ENCODE peak calls at places on chromosome 7, in nine cellular contexts. K is HL-60, C is PC-9, N is HCT116, R is uterus, D is body of pancreas, A is transverse colon, U is fibroblast of the aortic adventitia, Y is fibroblast of lung. B is an unnamed sample.

GRCh38 chr7:50652400-50653115 is 87.4 kb upstream of the DDC start:
- DNase-seq in K (no peak), C (no peak), N (no peak), R (no peak), D (no peak), A (no peak), U (peak; percentile 52), Y (no peak), B (no peak)

GRCh38 chr7:151904270-151904669 is 27.4 kb upstream of the PRKAG2 start:
- DNase-seq in K (no peak), C (no peak), N (no peak), R (no peak), D (no peak), A (no peak), U (no peak), Y (no peak), B (no peak)

GRCh38 chr7:129829677-129830631 is 122.8 kb downstream of the UBE2H start:
- DNase-seq in K (no peak), C (peak; percentile 43), N (peak; percentile 66), R (peak; percentile 73), D (peak; percentile 70), A (peak; percentile 65), U (peak; percentile 91), Y (peak; percentile 84), B (peak; percentile 52)

GRCh38 chr7:139620676-139621344 is 97.3 kb downstream of the CLEC2L start:
- DNase-seq in K (peak; percentile 41), C (peak; percentile 65), N (peak; percentile 26), R (peak; percentile 31), D (peak; percentile 40), A (peak; percentile 49), U (peak; percentile 12), Y (peak; percentile 16), B (peak; percentile 19)

GRCh38 chr7:124480074-124480820 is 285.3 kb downstream of the GPR37 start:
- DNase-seq in K (no peak), C (no peak), N (no peak), R (no peak), D (no peak), A (no peak), U (no peak), Y (no peak), B (no peak)

GRCh38 chr7:134723904-134724303 is 55.5 kb upstream of the CALD1 start:
- DNase-seq in K (no peak), C (no peak), N (no peak), R (no peak), D (no peak), A (no peak), U (no peak), Y (peak; percentile 30), B (no peak)

GRCh38 chr7:158003441-158004122 is 584.0 kb downstream of the PTPRN2 start:
- DNase-seq in K (no peak), C (no peak), N (no peak), R (no peak), D (no peak), A (no peak), U (no peak), Y (no peak), B (no peak)

GRCh38 chr7:23864984-23865383 is 155.0 kb downstream of the STK31 start:
- DNase-seq in K (no peak), C (no peak), N (no peak), R (no peak), D (no peak), A (no peak), U (peak; percentile 82), Y (peak; percentile 86), B (no peak)

GRCh38 chr7:49852619-49853462 is 79.4 kb downstream of the VWC2 start:
- DNase-seq in K (peak; percentile 11), C (peak; percentile 35), N (peak; percentile 13), R (peak; percentile 29), D (peak; percentile 55), A (peak; percentile 24), U (peak; percentile 28), Y (peak; percentile 2), B (peak; percentile 16)

GRCh38 chr7:34928052-34928451 is 109.2 kb downstream of the DPY19L1 start:
- DNase-seq in K (no peak), C (peak; percentile 29), N (peak; percentile 31), R (no peak), D (peak; percentile 20), A (peak; percentile 38), U (no peak), Y (peak; percentile 12), B (peak; percentile 2)

GRCh38 chr7:158257001-158257400 is 330.6 kb downstream of the PTPRN2 start:
- DNase-seq in K (no peak), C (no peak), N (no peak), R (no peak), D (no peak), A (no peak), U (no peak), Y (no peak), B (no peak)

GRCh38 chr7:114864278-114864677 is 57.6 kb upstream of the MDFIC start:
- DNase-seq in K (no peak), C (no peak), N (no peak), R (no peak), D (no peak), A (no peak), U (no peak), Y (peak; percentile 33), B (no peak)

GRCh38 chr7:83655951-83656556 is 7.1 kb upstream of the SEMA3E start:
- DNase-seq in K (no peak), C (peak; percentile 40), N (peak; percentile 50), R (no peak), D (peak; percentile 51), A (peak; percentile 16), U (peak; percentile 71), Y (peak; percentile 78), B (no peak)

DNA sequence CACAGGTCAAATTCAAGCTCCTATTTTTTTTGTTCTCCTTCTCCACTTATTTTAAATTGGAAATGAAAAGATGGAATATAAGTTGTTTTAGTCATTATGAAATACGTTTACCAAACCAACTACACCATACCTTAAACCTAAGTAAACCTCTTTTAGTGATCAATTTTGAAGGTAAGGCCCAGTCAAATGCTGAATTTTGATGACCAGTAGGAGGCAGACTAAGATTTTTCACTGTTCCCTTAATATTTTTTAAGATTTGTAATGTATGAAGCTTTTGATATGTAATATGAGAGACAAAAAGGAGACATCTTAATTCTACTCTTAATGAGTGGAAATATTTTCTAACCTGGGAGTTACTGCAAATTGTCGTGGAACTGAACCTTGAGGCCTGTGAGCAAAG is 311.6 kb downstream of the EXOC4 start:
- DNase-seq in K (no peak), C (no peak), N (no peak), R (no peak), D (no peak), A (no peak), U (no peak), Y (no peak), B (no peak)
- TF ChIP-seq CTCF in K (no peak), C (peak; percentile 34), N (no peak), R (no peak), D (no peak), A (no peak), U (no peak), Y (no peak), B (peak; percentile 11)

GRCh38 chr7:93943816-93944540 is 22.4 kb downstream of the GNG11 start:
- DNase-seq in K (no peak), C (no peak), N (no peak), R (no peak), D (no peak), A (no peak), U (no peak), Y (no peak), B (no peak)
- H3K4me3 ChIP-seq in K (no peak overlapping the region), C (no peak overlapping the region), N (no peak overlapping the region), R (no peak overlapping the region), D (no peak overlapping the region), A (no peak overlapping the region), U (no peak overlapping the region), Y (no peak overlapping the region), B (no peak overlapping the region)

DNA sequence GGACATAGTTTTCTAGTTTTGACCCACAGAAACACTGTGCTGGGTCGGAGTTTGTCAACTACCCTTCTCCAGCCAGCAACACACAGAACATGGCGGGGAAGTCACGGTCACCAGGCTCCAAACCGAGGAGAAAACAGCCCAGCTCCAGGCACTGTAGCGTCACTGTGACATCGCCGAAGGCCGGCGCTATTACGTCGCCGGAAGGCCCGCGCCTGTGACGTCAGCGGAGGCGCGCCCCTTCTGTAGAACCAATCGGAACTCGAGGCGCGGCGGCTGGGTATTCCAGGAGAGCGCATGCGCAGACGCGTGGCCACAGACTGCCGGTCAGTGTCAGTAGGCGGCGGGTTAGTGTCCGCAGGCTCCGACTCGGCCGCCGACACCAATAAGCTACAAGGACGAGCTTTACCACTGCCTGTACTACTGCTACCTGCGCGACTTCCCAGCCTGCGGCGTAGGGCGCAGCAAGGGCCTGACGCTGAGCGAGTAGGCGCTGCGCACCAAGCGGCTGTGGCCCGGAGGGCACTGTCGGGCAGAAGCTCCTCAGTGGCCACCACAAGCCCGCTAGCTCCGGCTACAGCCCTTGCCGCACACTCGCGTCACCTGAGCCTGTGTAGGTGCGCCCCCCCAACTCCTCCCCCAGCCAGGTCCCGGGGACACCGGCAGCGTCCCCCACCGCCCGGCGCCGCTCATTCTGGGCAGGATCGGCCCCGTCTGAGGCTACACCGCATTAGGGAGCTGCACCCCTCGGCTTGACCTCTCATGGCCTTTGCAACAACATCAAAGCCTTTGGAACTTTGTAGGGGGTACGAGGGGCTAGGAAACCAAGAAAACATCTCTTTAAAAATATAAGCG is 35.1 kb upstream of the SRRM3 start:
- DNase-seq in K (peak; percentile 91), C (peak; percentile 99), N (peak; percentile 93), R (peak; percentile 97), D (peak; percentile 99), A (peak; percentile 98), U (peak; percentile 94), Y (peak; percentile 96), B (peak; percentile 47)
- TF ChIP-seq CTCF in K (no peak), C (peak; percentile 30), N (no peak), R (peak; percentile 42), D (peak; percentile 46), A (peak; percentile 43), U (peak; percentile 29), Y (no peak), B (peak; percentile 6)

GRCh38 chr7:97973206-97973658 is 16.8 kb downstream of the OCM2 start:
- DNase-seq in K (no peak), C (no peak), N (peak; percentile 87), R (no peak), D (peak; percentile 95), A (no peak), U (no peak), Y (no peak), B (no peak)
- H3K4me3 ChIP-seq in K (no peak overlapping the region), C (no peak overlapping the region), N (peak overlapping the region; percentile 95), R (no peak overlapping the region), D (peak overlapping the region; percentile 92), A (no peak overlapping the region), U (no peak overlapping the region), Y (no peak overlapping the region), B (no peak overlapping the region)

GRCh38 chr7:33108591-33108930 is 643 bp downstream of the RP9 start:
- DNase-seq in K (no peak), C (peak; percentile 33), N (no peak), R (no peak), D (no peak), A (peak; percentile 13), U (no peak), Y (peak; percentile 11), B (no peak)
- TF ChIP-seq CTCF in K (no peak), C (peak; percentile 47), N (peak; percentile 17), R (no peak), D (no peak), A (peak; percentile 18), U (no peak), Y (no peak), B (no peak)